ENCODE peak calls at places on chromosomes 12 and 14, in nine cellular contexts. One of them, this sample, is unnamed.

GRCh38 chr12:91994208-91994797 is 151.3 kb downstream of the BTG1 start:
- DNase-seq in glutamatergic neuron: no peak
- DNase-seq in astrocyte of the spinal cord: no peak
- DNase-seq in AG09309: no peak
- DNase-seq in esophagus squamous epithelium: no peak
- DNase-seq in A549: no peak
- DNase-seq in Peyer's patch: no peak
- DNase-seq in psoas muscle: no peak
- DNase-seq in MM.1S: no peak
- DNase-seq in this sample: no peak

GRCh38 chr14:56594428-56594827 is 14.8 kb downstream of the TMEM260 start:
- DNase-seq in glutamatergic neuron: no peak
- DNase-seq in astrocyte of the spinal cord: no peak
- DNase-seq in AG09309: no peak
- DNase-seq in esophagus squamous epithelium: no peak
- DNase-seq in A549: no peak
- DNase-seq in Peyer's patch: no peak
- DNase-seq in psoas muscle: no peak
- DNase-seq in MM.1S: no peak
- DNase-seq in this sample: no peak

GRCh38 chr12:130933269-130933995 is 20.3 kb upstream of the ADGRD1 start:
- DNase-seq in glutamatergic neuron: no peak
- DNase-seq in astrocyte of the spinal cord: no peak
- DNase-seq in AG09309: no peak
- DNase-seq in esophagus squamous epithelium: no peak
- DNase-seq in A549: no peak
- DNase-seq in Peyer's patch: no peak
- DNase-seq in psoas muscle: no peak
- DNase-seq in MM.1S: no peak
- DNase-seq in this sample: no peak

GRCh38 chr12:106106892-106107291 is 31.9 kb downstream of the NUAK1 start:
- DNase-seq in glutamatergic neuron: no peak
- DNase-seq in astrocyte of the spinal cord: peak
- DNase-seq in AG09309: no peak
- DNase-seq in esophagus squamous epithelium: no peak
- DNase-seq in A549: no peak
- DNase-seq in Peyer's patch: no peak
- DNase-seq in psoas muscle: no peak
- DNase-seq in MM.1S: no peak
- DNase-seq in this sample: no peak

GRCh38 chr14:31320216-31320615 is 100.1 kb downstream of the HEATR5A start:
- DNase-seq in glutamatergic neuron: peak
- DNase-seq in astrocyte of the spinal cord: no peak
- DNase-seq in AG09309: no peak
- DNase-seq in esophagus squamous epithelium: no peak
- DNase-seq in A549: no peak
- DNase-seq in Peyer's patch: no peak
- DNase-seq in psoas muscle: peak
- DNase-seq in MM.1S: no peak
- DNase-seq in this sample: no peak

GRCh38 chr12:40697566-40698257 is 5.5 kb downstream of the CNTN1 start:
- DNase-seq in glutamatergic neuron: no peak
- DNase-seq in astrocyte of the spinal cord: no peak
- DNase-seq in AG09309: no peak
- DNase-seq in esophagus squamous epithelium: no peak
- DNase-seq in A549: no peak
- DNase-seq in Peyer's patch: no peak
- DNase-seq in psoas muscle: no peak
- DNase-seq in MM.1S: no peak
- DNase-seq in this sample: no peak

GRCh38 chr14:84421611-84422010 is 1108.3 kb upstream of the FLRT2 start:
- DNase-seq in glutamatergic neuron: no peak
- DNase-seq in astrocyte of the spinal cord: no peak
- DNase-seq in AG09309: no peak
- DNase-seq in esophagus squamous epithelium: no peak
- DNase-seq in A549: no peak
- DNase-seq in Peyer's patch: no peak
- DNase-seq in psoas muscle: no peak
- DNase-seq in MM.1S: no peak
- DNase-seq in this sample: no peak

GRCh38 chr14:65080954-65081747 is 21.2 kb downstream of the MAX start:
- DNase-seq in glutamatergic neuron: no peak
- DNase-seq in astrocyte of the spinal cord: no peak
- DNase-seq in AG09309: no peak
- DNase-seq in esophagus squamous epithelium: no peak
- DNase-seq in A549: no peak
- DNase-seq in Peyer's patch: no peak
- DNase-seq in psoas muscle: no peak
- DNase-seq in MM.1S: no peak
- DNase-seq in this sample: no peak

GRCh38 chr12:85280138-85280983 is at the start of gene ALX1:
- DNase-seq in glutamatergic neuron: peak
- DNase-seq in astrocyte of the spinal cord: peak
- DNase-seq in AG09309: no peak
- DNase-seq in esophagus squamous epithelium: no peak
- DNase-seq in A549: peak
- DNase-seq in Peyer's patch: no peak
- DNase-seq in psoas muscle: no peak
- DNase-seq in MM.1S: no peak
- DNase-seq in this sample: no peak

DNA sequence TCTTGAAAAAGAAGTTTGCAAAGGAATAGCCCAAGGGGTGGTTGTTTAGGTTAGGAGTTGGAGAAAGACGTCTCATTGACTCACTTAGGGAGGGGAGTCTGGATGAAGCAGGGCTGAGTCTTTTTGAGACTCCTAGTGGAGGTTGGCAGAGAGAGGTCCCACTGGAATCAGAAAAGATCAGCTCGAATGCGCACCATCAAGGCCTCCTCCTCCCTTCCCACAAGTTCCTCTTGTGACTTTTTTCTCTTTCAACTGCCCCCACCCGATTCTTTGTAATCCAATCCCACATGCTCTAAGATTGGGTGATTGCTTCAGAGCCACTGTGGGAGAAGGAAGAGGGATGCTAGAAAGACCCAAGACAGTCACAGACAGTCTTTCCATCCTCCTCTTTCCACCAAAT is 2.0 kb downstream of the ARHGEF40 start:
- DNase-seq in glutamatergic neuron: no peak
- DNase-seq in astrocyte of the spinal cord: peak
- DNase-seq in AG09309: no peak
- DNase-seq in esophagus squamous epithelium: no peak
- DNase-seq in A549: peak
- DNase-seq in Peyer's patch: no peak
- DNase-seq in psoas muscle: no peak
- DNase-seq in MM.1S: no peak
- DNase-seq in this sample: no peak
- TF ChIP-seq CTCF in glutamatergic neuron: no peak
- TF ChIP-seq CTCF in astrocyte of the spinal cord: peak
- TF ChIP-seq CTCF in AG09309: no peak
- TF ChIP-seq CTCF in esophagus squamous epithelium: no peak
- TF ChIP-seq CTCF in A549: no peak
- TF ChIP-seq CTCF in Peyer's patch: no peak
- TF ChIP-seq CTCF in psoas muscle: no peak
- TF ChIP-seq CTCF in MM.1S: no peak
- TF ChIP-seq CTCF in this sample: no peak

GRCh38 chr14:35776823-35777222 is 32.3 kb downstream of the RALGAPA1 start:
- DNase-seq in glutamatergic neuron: no peak
- DNase-seq in astrocyte of the spinal cord: no peak
- DNase-seq in AG09309: no peak
- DNase-seq in esophagus squamous epithelium: no peak
- DNase-seq in A549: no peak
- DNase-seq in Peyer's patch: no peak
- DNase-seq in psoas muscle: no peak
- DNase-seq in MM.1S: no peak
- DNase-seq in this sample: no peak
- TF ChIP-seq CTCF in glutamatergic neuron: no peak
- TF ChIP-seq CTCF in astrocyte of the spinal cord: no peak
- TF ChIP-seq CTCF in AG09309: no peak
- TF ChIP-seq CTCF in esophagus squamous epithelium: no peak
- TF ChIP-seq CTCF in A549: no peak
- TF ChIP-seq CTCF in Peyer's patch: no peak
- TF ChIP-seq CTCF in psoas muscle: no peak
- TF ChIP-seq CTCF in MM.1S: no peak
- TF ChIP-seq CTCF in this sample: no peak

GRCh38 chr12:19927661-19928060 is 440.7 kb upstream of the PDE3A start:
- DNase-seq in glutamatergic neuron: no peak
- DNase-seq in astrocyte of the spinal cord: no peak
- DNase-seq in AG09309: no peak
- DNase-seq in esophagus squamous epithelium: no peak
- DNase-seq in A549: no peak
- DNase-seq in Peyer's patch: no peak
- DNase-seq in psoas muscle: no peak
- DNase-seq in MM.1S: no peak
- DNase-seq in this sample: no peak
- TF ChIP-seq CTCF in glutamatergic neuron: no peak
- TF ChIP-seq CTCF in astrocyte of the spinal cord: no peak
- TF ChIP-seq CTCF in AG09309: no peak
- TF ChIP-seq CTCF in esophagus squamous epithelium: no peak
- TF ChIP-seq CTCF in A549: no peak
- TF ChIP-seq CTCF in Peyer's patch: no peak
- TF ChIP-seq CTCF in psoas muscle: no peak
- TF ChIP-seq CTCF in MM.1S: no peak
- TF ChIP-seq CTCF in this sample: no peak

GRCh38 chr14:93804654-93805053 is 16.4 kb upstream of the PRIMA1 start:
- DNase-seq in glutamatergic neuron: no peak
- DNase-seq in astrocyte of the spinal cord: no peak
- DNase-seq in AG09309: no peak
- DNase-seq in esophagus squamous epithelium: no peak
- DNase-seq in A549: no peak
- DNase-seq in Peyer's patch: no peak
- DNase-seq in psoas muscle: no peak
- DNase-seq in MM.1S: no peak
- DNase-seq in this sample: no peak
- TF ChIP-seq CTCF in glutamatergic neuron: peak
- TF ChIP-seq CTCF in astrocyte of the spinal cord: no peak
- TF ChIP-seq CTCF in AG09309: no peak
- TF ChIP-seq CTCF in esophagus squamous epithelium: no peak
- TF ChIP-seq CTCF in A549: no peak
- TF ChIP-seq CTCF in Peyer's patch: no peak
- TF ChIP-seq CTCF in psoas muscle: no peak
- TF ChIP-seq CTCF in MM.1S: no peak
- TF ChIP-seq CTCF in this sample: no peak

GRCh38 chr14:68708343-68708742 is 84.5 kb downstream of the ZFP36L1 start:
- DNase-seq in glutamatergic neuron: no peak
- DNase-seq in astrocyte of the spinal cord: no peak
- DNase-seq in AG09309: no peak
- DNase-seq in esophagus squamous epithelium: no peak
- DNase-seq in A549: no peak
- DNase-seq in Peyer's patch: no peak
- DNase-seq in psoas muscle: no peak
- DNase-seq in MM.1S: no peak
- DNase-seq in this sample: no peak
- TF ChIP-seq CTCF in glutamatergic neuron: no peak
- TF ChIP-seq CTCF in astrocyte of the spinal cord: no peak
- TF ChIP-seq CTCF in AG09309: no peak
- TF ChIP-seq CTCF in esophagus squamous epithelium: no peak
- TF ChIP-seq CTCF in A549: no peak
- TF ChIP-seq CTCF in Peyer's patch: no peak
- TF ChIP-seq CTCF in psoas muscle: no peak
- TF ChIP-seq CTCF in MM.1S: no peak
- TF ChIP-seq CTCF in this sample: no peak

GRCh38 chr12:113955109-113955970 is 10.8 kb downstream of the RBM19 start:
- DNase-seq in glutamatergic neuron: peak
- DNase-seq in astrocyte of the spinal cord: no peak
- DNase-seq in AG09309: no peak
- DNase-seq in esophagus squamous epithelium: no peak
- DNase-seq in A549: peak
- DNase-seq in Peyer's patch: no peak
- DNase-seq in psoas muscle: no peak
- DNase-seq in MM.1S: no peak
- DNase-seq in this sample: no peak
- TF ChIP-seq CTCF in glutamatergic neuron: peak
- TF ChIP-seq CTCF in astrocyte of the spinal cord: peak
- TF ChIP-seq CTCF in AG09309: peak
- TF ChIP-seq CTCF in esophagus squamous epithelium: peak
- TF ChIP-seq CTCF in A549: peak
- TF ChIP-seq CTCF in Peyer's patch: no peak
- TF ChIP-seq CTCF in psoas muscle: no peak
- TF ChIP-seq CTCF in MM.1S: peak
- TF ChIP-seq CTCF in this sample: no peak

DNA sequence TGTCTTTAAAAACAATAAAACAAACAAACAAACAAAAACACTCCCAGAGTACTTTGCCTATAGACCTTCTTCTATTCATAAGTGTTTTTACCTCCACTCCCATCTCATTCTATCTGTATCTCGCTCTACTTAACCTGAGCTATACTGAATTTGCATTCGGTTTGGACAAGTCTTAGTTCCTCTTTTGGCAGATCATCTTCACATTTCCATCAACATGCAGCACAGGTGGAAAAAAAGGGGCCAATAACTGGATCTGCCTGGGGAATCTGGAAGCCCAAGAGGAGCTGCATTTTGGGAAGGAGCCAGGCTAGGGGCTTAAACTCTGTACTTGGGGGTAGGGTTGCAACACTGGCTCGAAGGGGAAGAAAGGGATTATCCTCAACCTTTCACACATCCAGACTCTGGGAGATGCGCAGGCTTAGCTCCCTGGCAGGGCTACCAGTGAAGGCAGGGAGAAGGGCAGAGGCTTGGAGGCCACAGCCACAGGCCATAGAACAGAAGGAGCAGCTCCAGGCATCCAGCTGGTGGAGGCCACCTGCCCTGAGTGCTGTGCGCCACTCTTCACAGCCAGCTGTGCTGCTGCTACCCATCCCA is 4.1 kb downstream of the NINJ2 start:
- DNase-seq in glutamatergic neuron: no peak
- DNase-seq in astrocyte of the spinal cord: no peak
- DNase-seq in AG09309: no peak
- DNase-seq in esophagus squamous epithelium: no peak
- DNase-seq in A549: no peak
- DNase-seq in Peyer's patch: no peak
- DNase-seq in psoas muscle: no peak
- DNase-seq in MM.1S: no peak
- DNase-seq in this sample: no peak
- TF ChIP-seq CTCF in glutamatergic neuron: no peak
- TF ChIP-seq CTCF in astrocyte of the spinal cord: no peak
- TF ChIP-seq CTCF in AG09309: no peak
- TF ChIP-seq CTCF in esophagus squamous epithelium: no peak
- TF ChIP-seq CTCF in A549: no peak
- TF ChIP-seq CTCF in Peyer's patch: no peak
- TF ChIP-seq CTCF in psoas muscle: no peak
- TF ChIP-seq CTCF in MM.1S: no peak
- TF ChIP-seq CTCF in this sample: no peak